ENCODE peak calls at places on chromosomes 7 and 10, in eight cellular contexts. One of them, this sample, is unnamed.

GRCh38 chr10:4127518-4128315 is 342.7 kb upstream of the KLF6 start:
- DNase-seq in HCEC 1CT: no peak
- DNase-seq in fibroblast of pulmonary artery: no peak
- DNase-seq in RPMI8226: peak; percentile 44
- DNase-seq in HuH-7.5: no peak
- DNase-seq in GM23248: no peak
- DNase-seq in HEK293T: no peak
- DNase-seq in NCI-H1105: no peak
- DNase-seq in this sample: no peak

GRCh38 chr7:4820968-4821471 is 40.8 kb downstream of the PAPOLB start:
- DNase-seq in HCEC 1CT: no peak
- DNase-seq in fibroblast of pulmonary artery: no peak
- DNase-seq in RPMI8226: no peak
- DNase-seq in HuH-7.5: no peak
- DNase-seq in GM23248: no peak
- DNase-seq in HEK293T: no peak
- DNase-seq in NCI-H1105: no peak
- DNase-seq in this sample: no peak

GRCh38 chr7:140287988-140288387 is 110.3 kb downstream of the SLC37A3 start:
- DNase-seq in HCEC 1CT: no peak
- DNase-seq in fibroblast of pulmonary artery: no peak
- DNase-seq in RPMI8226: no peak
- DNase-seq in HuH-7.5: no peak
- DNase-seq in GM23248: no peak
- DNase-seq in HEK293T: no peak
- DNase-seq in NCI-H1105: no peak
- DNase-seq in this sample: no peak

GRCh38 chr10:28913850-28914249 is 236.5 kb downstream of the BAMBI start:
- DNase-seq in HCEC 1CT: no peak
- DNase-seq in fibroblast of pulmonary artery: no peak
- DNase-seq in RPMI8226: no peak
- DNase-seq in HuH-7.5: peak; percentile 20
- DNase-seq in GM23248: no peak
- DNase-seq in HEK293T: no peak
- DNase-seq in NCI-H1105: no peak
- DNase-seq in this sample: no peak

GRCh38 chr7:94701555-94701973 is 45.6 kb upstream of the SGCE start:
- DNase-seq in HCEC 1CT: peak; percentile 23
- DNase-seq in fibroblast of pulmonary artery: peak; percentile 91
- DNase-seq in RPMI8226: no peak
- DNase-seq in HuH-7.5: peak; percentile 56
- DNase-seq in GM23248: peak; percentile 48
- DNase-seq in HEK293T: no peak
- DNase-seq in NCI-H1105: no peak
- DNase-seq in this sample: no peak

GRCh38 chr7:103867874-103868273 is 121.6 kb downstream of the RELN start:
- DNase-seq in HCEC 1CT: no peak
- DNase-seq in fibroblast of pulmonary artery: no peak
- DNase-seq in RPMI8226: no peak
- DNase-seq in HuH-7.5: no peak
- DNase-seq in GM23248: no peak
- DNase-seq in HEK293T: no peak
- DNase-seq in NCI-H1105: no peak
- DNase-seq in this sample: no peak

GRCh38 chr7:77245015-77245755 is 45.6 kb upstream of the FGL2 start:
- DNase-seq in HCEC 1CT: no peak
- DNase-seq in fibroblast of pulmonary artery: no peak
- DNase-seq in RPMI8226: no peak
- DNase-seq in HuH-7.5: no peak
- DNase-seq in GM23248: no peak
- DNase-seq in HEK293T: no peak
- DNase-seq in NCI-H1105: no peak
- DNase-seq in this sample: peak; percentile 67

GRCh38 chr10:109962247-109962646 is 38.9 kb upstream of the XPNPEP1 start:
- DNase-seq in HCEC 1CT: peak; percentile 12
- DNase-seq in fibroblast of pulmonary artery: no peak
- DNase-seq in RPMI8226: no peak
- DNase-seq in HuH-7.5: no peak
- DNase-seq in GM23248: peak; percentile 44
- DNase-seq in HEK293T: no peak
- DNase-seq in NCI-H1105: no peak
- DNase-seq in this sample: no peak

GRCh38 chr10:125344573-125345121 is 184.3 kb upstream of the CTBP2 start:
- DNase-seq in HCEC 1CT: no peak
- DNase-seq in fibroblast of pulmonary artery: no peak
- DNase-seq in RPMI8226: no peak
- DNase-seq in HuH-7.5: no peak
- DNase-seq in GM23248: no peak
- DNase-seq in HEK293T: no peak
- DNase-seq in NCI-H1105: no peak
- DNase-seq in this sample: no peak

GRCh38 chr10:114403545-114404161 is 649 bp downstream of the AFAP1L2 start:
- DNase-seq in HCEC 1CT: no peak
- DNase-seq in fibroblast of pulmonary artery: no peak
- DNase-seq in RPMI8226: peak; percentile 41
- DNase-seq in HuH-7.5: no peak
- DNase-seq in GM23248: peak; percentile 12
- DNase-seq in HEK293T: peak; percentile 63
- DNase-seq in NCI-H1105: no peak
- DNase-seq in this sample: peak; percentile 58

GRCh38 chr10:132545659-132546367 is 8.2 kb downstream of the INPP5A start:
- DNase-seq in HCEC 1CT: no peak
- DNase-seq in fibroblast of pulmonary artery: no peak
- DNase-seq in RPMI8226: no peak
- DNase-seq in HuH-7.5: no peak
- DNase-seq in GM23248: no peak
- DNase-seq in HEK293T: no peak
- DNase-seq in NCI-H1105: no peak
- DNase-seq in this sample: peak; percentile 38

GRCh38 chr10:4511559-4511958 is 314.4 kb upstream of the AKR1E2 start:
- DNase-seq in HCEC 1CT: peak; percentile 23
- DNase-seq in fibroblast of pulmonary artery: no peak
- DNase-seq in RPMI8226: no peak
- DNase-seq in HuH-7.5: no peak
- DNase-seq in GM23248: peak; percentile 62
- DNase-seq in HEK293T: no peak
- DNase-seq in NCI-H1105: no peak
- DNase-seq in this sample: no peak

GRCh38 chr10:110780704-110781103 is 91.0 kb upstream of the PDCD4 start:
- DNase-seq in HCEC 1CT: no peak
- DNase-seq in fibroblast of pulmonary artery: no peak
- DNase-seq in RPMI8226: no peak
- DNase-seq in HuH-7.5: no peak
- DNase-seq in GM23248: no peak
- DNase-seq in HEK293T: no peak
- DNase-seq in NCI-H1105: no peak
- DNase-seq in this sample: peak; percentile 58

GRCh38 chr10:99930731-99931550 is 78.8 kb downstream of the DNMBP start:
- DNase-seq in HCEC 1CT: no peak
- DNase-seq in fibroblast of pulmonary artery: no peak
- DNase-seq in RPMI8226: no peak
- DNase-seq in HuH-7.5: peak; percentile 66
- DNase-seq in GM23248: no peak
- DNase-seq in HEK293T: no peak
- DNase-seq in NCI-H1105: no peak
- DNase-seq in this sample: no peak

GRCh38 chr10:101612086-101612485 is 24.0 kb downstream of the DPCD start:
- DNase-seq in HCEC 1CT: no peak
- DNase-seq in fibroblast of pulmonary artery: no peak
- DNase-seq in RPMI8226: no peak
- DNase-seq in HuH-7.5: no peak
- DNase-seq in GM23248: no peak
- DNase-seq in HEK293T: no peak
- DNase-seq in NCI-H1105: no peak
- DNase-seq in this sample: no peak

GRCh38 chr10:122239578-122240257 is 31.4 kb upstream of the BTBD16 start:
- DNase-seq in HCEC 1CT: no peak
- DNase-seq in fibroblast of pulmonary artery: peak; percentile 17
- DNase-seq in RPMI8226: no peak
- DNase-seq in HuH-7.5: no peak
- DNase-seq in GM23248: peak; percentile 89
- DNase-seq in HEK293T: no peak
- DNase-seq in NCI-H1105: no peak
- DNase-seq in this sample: no peak

GRCh38 chr7:95478139-95479037 is 7.4 kb upstream of the ASB4 start:
- DNase-seq in HCEC 1CT: peak; percentile 35
- DNase-seq in fibroblast of pulmonary artery: peak; percentile 70
- DNase-seq in RPMI8226: peak; percentile 67
- DNase-seq in HuH-7.5: no peak
- DNase-seq in GM23248: peak; percentile 69
- DNase-seq in HEK293T: no peak
- DNase-seq in NCI-H1105: no peak
- DNase-seq in this sample: no peak

GRCh38 chr10:33335800-33336605 is 1.5 kb upstream of the NRP1 start:
- DNase-seq in HCEC 1CT: peak; percentile 81
- DNase-seq in fibroblast of pulmonary artery: peak; percentile 67
- DNase-seq in RPMI8226: peak; percentile 8
- DNase-seq in HuH-7.5: peak; percentile 77
- DNase-seq in GM23248: peak; percentile 84
- DNase-seq in HEK293T: peak; percentile 12
- DNase-seq in NCI-H1105: no peak
- DNase-seq in this sample: peak; percentile 87

GRCh38 chr10:124378817-124379510 is 39.8 kb downstream of the OAT start:
- DNase-seq in HCEC 1CT: no peak
- DNase-seq in fibroblast of pulmonary artery: no peak
- DNase-seq in RPMI8226: no peak
- DNase-seq in HuH-7.5: no peak
- DNase-seq in GM23248: no peak
- DNase-seq in HEK293T: no peak
- DNase-seq in NCI-H1105: no peak
- DNase-seq in this sample: no peak

GRCh38 chr10:51010977-51011376 is 63.3 kb upstream of the PRKG1 start:
- DNase-seq in HCEC 1CT: peak; percentile 47
- DNase-seq in fibroblast of pulmonary artery: peak; percentile 76
- DNase-seq in RPMI8226: peak; percentile 21
- DNase-seq in HuH-7.5: no peak
- DNase-seq in GM23248: peak; percentile 62
- DNase-seq in HEK293T: peak; percentile 56
- DNase-seq in NCI-H1105: no peak
- DNase-seq in this sample: no peak

GRCh38 chr7:124171068-124171467 is 138.2 kb upstream of the TMEM229A start:
- DNase-seq in HCEC 1CT: peak; percentile 63
- DNase-seq in fibroblast of pulmonary artery: peak; percentile 11
- DNase-seq in RPMI8226: peak; percentile 11
- DNase-seq in HuH-7.5: no peak
- DNase-seq in GM23248: no peak
- DNase-seq in HEK293T: no peak
- DNase-seq in NCI-H1105: peak; percentile 9
- DNase-seq in this sample: no peak

GRCh38 chr7:149616898-149617297 is 119.3 kb upstream of the ZNF746 start:
- DNase-seq in HCEC 1CT: no peak
- DNase-seq in fibroblast of pulmonary artery: no peak
- DNase-seq in RPMI8226: no peak
- DNase-seq in HuH-7.5: no peak
- DNase-seq in GM23248: no peak
- DNase-seq in HEK293T: no peak
- DNase-seq in NCI-H1105: no peak
- DNase-seq in this sample: no peak

GRCh38 chr10:97718659-97719142 is 5.2 kb downstream of the MARVELD1 start:
- DNase-seq in HCEC 1CT: no peak
- DNase-seq in fibroblast of pulmonary artery: peak; percentile 49
- DNase-seq in RPMI8226: no peak
- DNase-seq in HuH-7.5: peak; percentile 49
- DNase-seq in GM23248: peak; percentile 49
- DNase-seq in HEK293T: no peak
- DNase-seq in NCI-H1105: peak; percentile 73
- DNase-seq in this sample: no peak

GRCh38 chr7:44387427-44387826 is 62.0 kb upstream of the CAMK2B start:
- DNase-seq in HCEC 1CT: no peak
- DNase-seq in fibroblast of pulmonary artery: no peak
- DNase-seq in RPMI8226: no peak
- DNase-seq in HuH-7.5: no peak
- DNase-seq in GM23248: no peak
- DNase-seq in HEK293T: no peak
- DNase-seq in NCI-H1105: no peak
- DNase-seq in this sample: no peak

GRCh38 chr7:127690337-127690736 is 38.3 kb downstream of the SND1 start:
- DNase-seq in HCEC 1CT: no peak
- DNase-seq in fibroblast of pulmonary artery: no peak
- DNase-seq in RPMI8226: no peak
- DNase-seq in HuH-7.5: no peak
- DNase-seq in GM23248: no peak
- DNase-seq in HEK293T: no peak
- DNase-seq in NCI-H1105: no peak
- DNase-seq in this sample: no peak

GRCh38 chr7:91408388-91409154 is 144.3 kb downstream of the FZD1 start:
- DNase-seq in HCEC 1CT: no peak
- DNase-seq in fibroblast of pulmonary artery: no peak
- DNase-seq in RPMI8226: no peak
- DNase-seq in HuH-7.5: no peak
- DNase-seq in GM23248: no peak
- DNase-seq in HEK293T: no peak
- DNase-seq in NCI-H1105: no peak
- DNase-seq in this sample: no peak

GRCh38 chr10:122189185-122189584 is 81.9 kb upstream of the BTBD16 start:
- DNase-seq in HCEC 1CT: no peak
- DNase-seq in fibroblast of pulmonary artery: no peak
- DNase-seq in RPMI8226: no peak
- DNase-seq in HuH-7.5: no peak
- DNase-seq in GM23248: no peak
- DNase-seq in HEK293T: no peak
- DNase-seq in NCI-H1105: no peak
- DNase-seq in this sample: no peak

GRCh38 chr7:140242057-140243031 is 65.6 kb upstream of the KDM7A start:
- DNase-seq in HCEC 1CT: no peak
- DNase-seq in fibroblast of pulmonary artery: no peak
- DNase-seq in RPMI8226: peak; percentile 62
- DNase-seq in HuH-7.5: no peak
- DNase-seq in GM23248: no peak
- DNase-seq in HEK293T: no peak
- DNase-seq in NCI-H1105: no peak
- DNase-seq in this sample: no peak

GRCh38 chr7:99399597-99399996 is 8.8 kb downstream of the PDAP1 start:
- DNase-seq in HCEC 1CT: no peak
- DNase-seq in fibroblast of pulmonary artery: no peak
- DNase-seq in RPMI8226: no peak
- DNase-seq in HuH-7.5: no peak
- DNase-seq in GM23248: no peak
- DNase-seq in HEK293T: no peak
- DNase-seq in NCI-H1105: no peak
- DNase-seq in this sample: peak; percentile 30

GRCh38 chr10:116215651-116216050 is 57.4 kb downstream of the GFRA1 start:
- DNase-seq in HCEC 1CT: no peak
- DNase-seq in fibroblast of pulmonary artery: no peak
- DNase-seq in RPMI8226: no peak
- DNase-seq in HuH-7.5: no peak
- DNase-seq in GM23248: no peak
- DNase-seq in HEK293T: no peak
- DNase-seq in NCI-H1105: no peak
- DNase-seq in this sample: no peak

GRCh38 chr7:9937944-9938631 is 1035.6 kb upstream of the PHF14 start:
- DNase-seq in HCEC 1CT: no peak
- DNase-seq in fibroblast of pulmonary artery: peak; percentile 18
- DNase-seq in RPMI8226: no peak
- DNase-seq in HuH-7.5: no peak
- DNase-seq in GM23248: peak; percentile 2
- DNase-seq in HEK293T: no peak
- DNase-seq in NCI-H1105: no peak
- DNase-seq in this sample: no peak

GRCh38 chr10:101330236-101331225 is 23.4 kb upstream of the BTRC start:
- DNase-seq in HCEC 1CT: peak; percentile 90
- DNase-seq in fibroblast of pulmonary artery: peak; percentile 54
- DNase-seq in RPMI8226: no peak
- DNase-seq in HuH-7.5: no peak
- DNase-seq in GM23248: peak; percentile 79
- DNase-seq in HEK293T: no peak
- DNase-seq in NCI-H1105: no peak
- DNase-seq in this sample: no peak

GRCh38 chr7:149075286-149075685 is 15.2 kb downstream of the ZNF786 start:
- DNase-seq in HCEC 1CT: no peak
- DNase-seq in fibroblast of pulmonary artery: no peak
- DNase-seq in RPMI8226: no peak
- DNase-seq in HuH-7.5: no peak
- DNase-seq in GM23248: no peak
- DNase-seq in HEK293T: no peak
- DNase-seq in NCI-H1105: no peak
- DNase-seq in this sample: no peak

This sample was measured in Right ventricle myocardium superior.